ENCODE peak calls at places on chromosomes 6 and 20, in four cellular contexts. One of them, this sample, is unnamed.

GRCh38 chr6:1516742-1517520 is 92.8 kb upstream of the FOXC1 start:
- DNase-seq in PC-3: no peak
- DNase-seq in DND-41: no peak
- DNase-seq in astrocyte: no peak
- DNase-seq in this sample: no peak

GRCh38 chr20:11544029-11544678 is 373.5 kb upstream of the BTBD3 start:
- DNase-seq in PC-3: peak; percentile 94
- DNase-seq in DND-41: peak; percentile 29
- DNase-seq in astrocyte: peak; percentile 40
- DNase-seq in this sample: no peak

GRCh38 chr20:9119776-9120175 is 50.9 kb downstream of the PLCB4 start:
- DNase-seq in PC-3: peak; percentile 17
- DNase-seq in DND-41: no peak
- DNase-seq in astrocyte: no peak
- DNase-seq in this sample: no peak

GRCh38 chr6:164507197-164507957 is 802.0 kb downstream of the C6orf118 start:
- DNase-seq in PC-3: no peak
- DNase-seq in DND-41: no peak
- DNase-seq in astrocyte: no peak
- DNase-seq in this sample: no peak

GRCh38 chr6:28349344-28349891 is 329 bp upstream of the ZKSCAN3 start:
- DNase-seq in PC-3: no peak
- DNase-seq in DND-41: no peak
- DNase-seq in astrocyte: no peak
- DNase-seq in this sample: no peak

GRCh38 chr6:10406556-10406955 is 8.3 kb downstream of the TFAP2A start:
- DNase-seq in PC-3: peak; percentile 59
- DNase-seq in DND-41: no peak
- DNase-seq in astrocyte: no peak
- DNase-seq in this sample: no peak

GRCh38 chr6:71349395-71349794 is 60.8 kb downstream of the OGFRL1 start:
- DNase-seq in PC-3: peak; percentile 65
- DNase-seq in DND-41: no peak
- DNase-seq in astrocyte: no peak
- DNase-seq in this sample: no peak

GRCh38 chr6:11346516-11346915 is 114.0 kb upstream of the NEDD9 start:
- DNase-seq in PC-3: no peak
- DNase-seq in DND-41: no peak
- DNase-seq in astrocyte: no peak
- DNase-seq in this sample: no peak

GRCh38 chr6:133242761-133243590 is 1.8 kb downstream of the EYA4 start:
- DNase-seq in PC-3: no peak
- DNase-seq in DND-41: no peak
- DNase-seq in astrocyte: no peak
- DNase-seq in this sample: no peak

GRCh38 chr6:133241088-133241900 is at the start of gene EYA4:
- DNase-seq in PC-3: peak; percentile 62
- DNase-seq in DND-41: no peak
- DNase-seq in astrocyte: peak; percentile 25
- DNase-seq in this sample: no peak

GRCh38 chr6:133243723-133244122 is 2.6 kb downstream of the EYA4 start:
- DNase-seq in PC-3: no peak
- DNase-seq in DND-41: no peak
- DNase-seq in astrocyte: no peak
- DNase-seq in this sample: no peak

GRCh38 chr6:133240511-133241087 is 558 bp upstream of the EYA4 start:
- DNase-seq in PC-3: peak; percentile 55
- DNase-seq in DND-41: no peak
- DNase-seq in astrocyte: peak; percentile 4
- DNase-seq in this sample: no peak

GRCh38 chr6:133241901-133242760 is 974 bp downstream of the EYA4 start:
- DNase-seq in PC-3: no peak
- DNase-seq in DND-41: no peak
- DNase-seq in astrocyte: peak; percentile 27
- DNase-seq in this sample: no peak
- TF ChIP-seq EZH2 in PC-3: no peak
- TF ChIP-seq EZH2 in DND-41: no peak
- TF ChIP-seq EZH2 in astrocyte: peak; percentile 8
- TF ChIP-seq EZH2 in this sample: peak; percentile 83

GRCh38 chr6:12851123-12851695 is 134.6 kb downstream of the PHACTR1 start:
- DNase-seq in PC-3: no peak
- DNase-seq in DND-41: no peak
- DNase-seq in astrocyte: peak; percentile 14
- DNase-seq in this sample: no peak
- H3K4me2 ChIP-seq in PC-3: no peak overlapping the region
- H3K4me2 ChIP-seq in DND-41: no peak overlapping the region
- H3K4me2 ChIP-seq in astrocyte: no peak overlapping the region
- H3K4me2 ChIP-seq in this sample: no peak overlapping the region

DNA sequence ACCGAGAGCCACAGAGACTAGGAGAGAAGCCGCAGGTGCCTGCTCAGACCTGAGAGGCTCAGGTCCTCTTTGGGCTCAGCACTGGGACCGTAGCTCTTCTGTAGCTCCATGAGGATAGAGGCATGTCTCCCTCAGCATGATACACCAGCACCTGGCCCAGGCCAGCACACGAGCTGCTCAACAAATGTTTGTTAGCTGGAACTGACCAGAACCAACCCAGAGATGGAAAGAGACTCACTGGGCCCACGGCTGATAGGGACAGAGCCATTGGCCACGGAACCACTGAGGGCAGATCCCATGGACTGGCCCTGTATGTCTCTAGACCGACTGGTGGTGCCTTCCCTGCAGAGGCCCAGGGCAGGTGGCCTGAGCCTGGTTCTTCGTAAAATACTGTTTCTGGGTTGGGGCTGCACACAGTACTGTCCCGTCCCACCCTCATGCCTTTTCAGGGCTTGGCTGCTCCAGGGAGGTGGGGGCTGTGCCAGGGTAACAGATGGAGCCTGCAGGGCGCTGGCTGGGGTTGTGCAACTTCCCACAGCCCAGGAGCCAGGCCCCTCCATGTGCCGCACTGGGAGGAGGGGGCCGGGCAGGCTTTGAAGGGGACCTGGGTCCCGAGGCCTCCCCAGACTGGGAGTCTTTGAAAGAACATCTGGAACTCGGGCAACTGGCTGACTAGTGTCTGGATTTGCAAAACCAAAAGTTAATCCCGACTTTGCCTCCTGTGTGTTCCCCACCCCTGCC is 5.2 kb downstream of the C20orf204 start:
- DNase-seq in PC-3: no peak
- DNase-seq in DND-41: no peak
- DNase-seq in astrocyte: no peak
- DNase-seq in this sample: no peak
- TF ChIP-seq EZH2 in PC-3: no peak
- TF ChIP-seq EZH2 in DND-41: no peak
- TF ChIP-seq EZH2 in astrocyte: no peak
- TF ChIP-seq EZH2 in this sample: no peak

GRCh38 chr20:49548371-49548947 is 19.5 kb downstream of the PTGIS start:
- DNase-seq in PC-3: no peak
- DNase-seq in DND-41: no peak
- DNase-seq in astrocyte: no peak
- DNase-seq in this sample: no peak

GRCh38 chr20:49549806-49550551 is 18.0 kb downstream of the PTGIS start:
- DNase-seq in PC-3: no peak
- DNase-seq in DND-41: no peak
- DNase-seq in astrocyte: no peak
- DNase-seq in this sample: no peak

GRCh38 chr20:49557449-49557848 is 10.5 kb downstream of the PTGIS start:
- DNase-seq in PC-3: no peak
- DNase-seq in DND-41: no peak
- DNase-seq in astrocyte: peak; percentile 32
- DNase-seq in this sample: no peak

DNA sequence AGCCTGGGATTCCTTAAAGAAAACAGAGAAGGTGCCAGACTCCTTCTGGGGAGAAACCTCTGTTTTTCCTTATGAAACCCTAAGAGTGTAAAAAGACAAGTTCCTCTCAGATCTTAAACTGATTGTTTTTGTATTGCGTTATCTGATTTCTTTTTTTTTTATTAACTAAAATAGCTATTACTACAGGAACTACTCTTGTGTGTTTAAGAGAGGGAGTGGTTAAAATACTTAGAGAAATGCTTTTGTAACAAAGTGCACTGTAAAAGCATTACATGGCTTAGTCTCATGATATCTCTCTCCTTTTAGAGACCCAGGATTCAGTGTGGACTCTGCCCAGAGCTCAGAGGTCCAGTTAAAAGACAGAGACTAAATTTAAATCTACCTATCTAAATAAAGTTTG is 15.9 kb downstream of the PTGIS start:
- DNase-seq in PC-3: no peak
- DNase-seq in DND-41: no peak
- DNase-seq in astrocyte: no peak
- DNase-seq in this sample: no peak
- H3K4me2 ChIP-seq in PC-3: no peak overlapping the region
- H3K4me2 ChIP-seq in DND-41: no peak overlapping the region
- H3K4me2 ChIP-seq in astrocyte: no peak overlapping the region
- H3K4me2 ChIP-seq in this sample: no peak overlapping the region

DNA sequence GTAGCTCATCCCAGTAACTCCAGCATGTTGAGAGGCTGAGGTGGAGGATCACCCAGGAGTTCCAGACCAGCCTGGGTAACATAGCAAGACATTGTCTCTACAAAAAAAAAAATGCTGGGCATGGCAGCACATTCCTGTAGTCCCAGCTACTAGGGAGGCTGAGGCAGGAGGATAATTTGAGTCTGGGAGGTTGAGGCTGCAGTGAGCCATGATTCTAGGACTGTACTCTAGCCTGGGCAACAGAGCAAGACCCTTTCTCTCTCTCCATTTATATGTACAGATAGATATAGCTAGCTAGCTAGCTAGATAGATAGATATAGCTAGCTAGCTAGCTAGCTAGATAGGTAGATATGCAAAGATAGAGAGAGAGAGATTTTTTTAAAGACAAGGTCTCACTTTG is 20.4 kb downstream of the ILRUN start:
- DNase-seq in PC-3: no peak
- DNase-seq in DND-41: no peak
- DNase-seq in astrocyte: no peak
- DNase-seq in this sample: no peak
- TF ChIP-seq EZH2 in PC-3: no peak
- TF ChIP-seq EZH2 in DND-41: no peak
- TF ChIP-seq EZH2 in astrocyte: no peak
- TF ChIP-seq EZH2 in this sample: no peak

DNA sequence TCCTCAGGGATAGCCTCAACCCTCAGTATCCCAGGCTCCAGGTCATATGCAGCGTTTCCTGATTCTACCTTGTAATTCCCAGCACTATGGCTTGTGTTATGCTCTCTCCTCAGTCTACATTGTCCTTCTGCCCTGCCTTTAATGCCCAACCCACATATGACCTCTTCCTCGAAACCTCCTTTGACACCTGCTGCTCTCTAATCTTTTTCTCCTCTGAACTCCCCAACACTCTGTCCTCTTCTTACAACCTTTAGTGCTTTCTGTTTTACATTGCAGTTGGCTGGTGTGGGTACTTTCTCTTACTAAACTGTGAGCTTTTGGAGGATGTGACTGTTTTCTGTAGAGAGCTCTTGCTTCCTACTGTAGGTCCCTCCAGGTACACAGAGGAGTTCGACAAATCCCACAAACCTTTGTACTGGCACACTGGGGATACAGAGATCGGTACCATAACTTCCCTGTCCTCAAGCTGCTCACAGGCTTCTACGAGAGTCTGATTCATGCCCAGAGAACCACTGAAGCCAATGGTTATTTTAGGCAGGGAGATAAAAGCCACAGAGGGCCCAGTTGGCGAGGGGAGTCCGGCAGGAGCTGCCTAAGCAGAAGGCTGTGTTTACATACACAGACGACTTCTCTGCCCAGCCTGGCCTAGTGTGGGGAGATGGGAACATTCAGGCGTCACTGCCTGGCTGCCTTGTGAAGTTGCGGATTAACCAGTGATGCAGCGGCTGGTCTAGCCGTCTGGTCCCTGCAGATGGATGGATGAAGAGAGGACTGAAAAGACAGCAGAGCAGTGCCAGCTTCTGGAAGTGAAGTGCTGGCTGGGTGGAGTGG is 8.4 kb upstream of the EPB41L1 start:
- DNase-seq in PC-3: no peak
- DNase-seq in DND-41: no peak
- DNase-seq in astrocyte: peak; percentile 23
- DNase-seq in this sample: no peak
- H3K4me2 ChIP-seq in PC-3: no peak overlapping the region
- H3K4me2 ChIP-seq in DND-41: no peak overlapping the region
- H3K4me2 ChIP-seq in astrocyte: no peak overlapping the region
- H3K4me2 ChIP-seq in this sample: no peak overlapping the region

GRCh38 chr20:2798814-2799213 is 1.6 kb downstream of the CPXM1 start:
- DNase-seq in PC-3: no peak
- DNase-seq in DND-41: no peak
- DNase-seq in astrocyte: no peak
- DNase-seq in this sample: no peak

GRCh38 chr20:2799688-2800589 is 488 bp downstream of the CPXM1 start:
- DNase-seq in PC-3: no peak
- DNase-seq in DND-41: no peak
- DNase-seq in astrocyte: no peak
- DNase-seq in this sample: no peak

GRCh38 chr20:2799271-2799670 is 1.2 kb downstream of the CPXM1 start:
- DNase-seq in PC-3: no peak
- DNase-seq in DND-41: no peak
- DNase-seq in astrocyte: no peak
- DNase-seq in this sample: no peak

GRCh38 chr20:2801459-2801728 is 967 bp upstream of the CPXM1 start:
- DNase-seq in PC-3: no peak
- DNase-seq in DND-41: no peak
- DNase-seq in astrocyte: no peak
- DNase-seq in this sample: no peak

GRCh38 chr20:2800590-2801458 is at the start of gene CPXM1:
- DNase-seq in PC-3: no peak
- DNase-seq in DND-41: no peak
- DNase-seq in astrocyte: no peak
- DNase-seq in this sample: no peak
- TF ChIP-seq EZH2 in PC-3: no peak
- TF ChIP-seq EZH2 in DND-41: no peak
- TF ChIP-seq EZH2 in astrocyte: peak; percentile 28
- TF ChIP-seq EZH2 in this sample: peak; percentile 86

GRCh38 chr20:61588356-61589054 is 336.4 kb downstream of the CDH4 start:
- DNase-seq in PC-3: no peak
- DNase-seq in DND-41: no peak
- DNase-seq in astrocyte: peak; percentile 75
- DNase-seq in this sample: no peak
- H3K4me2 ChIP-seq in PC-3: no peak overlapping the region
- H3K4me2 ChIP-seq in DND-41: no peak overlapping the region
- H3K4me2 ChIP-seq in astrocyte: peak overlapping the region; percentile 87
- H3K4me2 ChIP-seq in this sample: peak overlapping the region; percentile 81

GRCh38 chr6:98847767-98848538 is 13.6 kb downstream of the POU3F2 start:
- DNase-seq in PC-3: no peak
- DNase-seq in DND-41: no peak
- DNase-seq in astrocyte: no peak
- DNase-seq in this sample: no peak
- TF ChIP-seq EZH2 in PC-3: no peak
- TF ChIP-seq EZH2 in DND-41: no peak
- TF ChIP-seq EZH2 in astrocyte: peak; percentile 62
- TF ChIP-seq EZH2 in this sample: peak; percentile 86